ENCODE peak calls at places on chromosomes 7 and 10, in eight cellular contexts. One of them, this sample, is unnamed.
A peak's percentile ranks its signal among the peaks of the same experiment; 100 is the strongest.

GRCh38 chr10:11746883-11747539 is 4.8 kb downstream of the ECHDC3 start:
- DNase-seq in spleen: peak; percentile 27
- DNase-seq in stomach: peak; percentile 61
- DNase-seq in GM23338: no peak
- DNase-seq in Panc1: no peak
- DNase-seq in suprapubic skin: no peak
- DNase-seq in transverse colon: no peak
- DNase-seq in H1: no peak
- DNase-seq in this sample: no peak

GRCh38 chr10:79430946-79431345 is 14.5 kb downstream of the ZCCHC24 start:
- DNase-seq in spleen: peak; percentile 20
- DNase-seq in stomach: no peak
- DNase-seq in GM23338: no peak
- DNase-seq in Panc1: no peak
- DNase-seq in suprapubic skin: no peak
- DNase-seq in transverse colon: no peak
- DNase-seq in H1: no peak
- DNase-seq in this sample: peak; percentile 46

GRCh38 chr10:86298501-86299001 is 68.0 kb downstream of the GRID1 start:
- DNase-seq in spleen: peak; percentile 59
- DNase-seq in stomach: peak; percentile 11
- DNase-seq in GM23338: no peak
- DNase-seq in Panc1: no peak
- DNase-seq in suprapubic skin: peak; percentile 58
- DNase-seq in transverse colon: no peak
- DNase-seq in H1: peak; percentile 43
- DNase-seq in this sample: peak; percentile 50

GRCh38 chr10:32271617-32272016 is 75.3 kb downstream of the EPC1 start:
- DNase-seq in spleen: no peak
- DNase-seq in stomach: no peak
- DNase-seq in GM23338: no peak
- DNase-seq in Panc1: no peak
- DNase-seq in suprapubic skin: no peak
- DNase-seq in transverse colon: no peak
- DNase-seq in H1: no peak
- DNase-seq in this sample: no peak

GRCh38 chr7:80053098-80053497 is 81.5 kb upstream of the GNAI1 start:
- DNase-seq in spleen: no peak
- DNase-seq in stomach: no peak
- DNase-seq in GM23338: peak; percentile 5
- DNase-seq in Panc1: no peak
- DNase-seq in suprapubic skin: no peak
- DNase-seq in transverse colon: no peak
- DNase-seq in H1: no peak
- DNase-seq in this sample: no peak

GRCh38 chr7:123924941-123925340 is at the start of gene SPAM1:
- DNase-seq in spleen: no peak
- DNase-seq in stomach: no peak
- DNase-seq in GM23338: no peak
- DNase-seq in Panc1: no peak
- DNase-seq in suprapubic skin: no peak
- DNase-seq in transverse colon: no peak
- DNase-seq in H1: no peak
- DNase-seq in this sample: no peak

GRCh38 chr10:87505366-87506113 is 847 bp downstream of the MINPP1 start:
- DNase-seq in spleen: peak; percentile 88
- DNase-seq in stomach: peak; percentile 62
- DNase-seq in GM23338: peak; percentile 82
- DNase-seq in Panc1: no peak
- DNase-seq in suprapubic skin: no peak
- DNase-seq in transverse colon: peak; percentile 68
- DNase-seq in H1: no peak
- DNase-seq in this sample: peak; percentile 72

GRCh38 chr10:113553149-113553548 is 296 bp downstream of the HABP2 start:
- DNase-seq in spleen: no peak
- DNase-seq in stomach: no peak
- DNase-seq in GM23338: no peak
- DNase-seq in Panc1: no peak
- DNase-seq in suprapubic skin: no peak
- DNase-seq in transverse colon: no peak
- DNase-seq in H1: no peak
- DNase-seq in this sample: no peak

GRCh38 chr10:131575877-131576276 is 264.4 kb upstream of the TCERG1L start:
- DNase-seq in spleen: no peak
- DNase-seq in stomach: peak; percentile 20
- DNase-seq in GM23338: no peak
- DNase-seq in Panc1: no peak
- DNase-seq in suprapubic skin: no peak
- DNase-seq in transverse colon: no peak
- DNase-seq in H1: no peak
- DNase-seq in this sample: no peak

GRCh38 chr10:109665321-109665720 is 258.0 kb downstream of the XPNPEP1 start:
- DNase-seq in spleen: no peak
- DNase-seq in stomach: no peak
- DNase-seq in GM23338: no peak
- DNase-seq in Panc1: no peak
- DNase-seq in suprapubic skin: no peak
- DNase-seq in transverse colon: no peak
- DNase-seq in H1: no peak
- DNase-seq in this sample: no peak

GRCh38 chr10:31017534-31018361 is 13.9 kb downstream of the ZNF438 start:
- DNase-seq in spleen: no peak
- DNase-seq in stomach: no peak
- DNase-seq in GM23338: no peak
- DNase-seq in Panc1: no peak
- DNase-seq in suprapubic skin: no peak
- DNase-seq in transverse colon: no peak
- DNase-seq in H1: no peak
- DNase-seq in this sample: no peak

GRCh38 chr7:76047305-76047810 is 442 bp downstream of the STYXL1 start:
- DNase-seq in spleen: no peak
- DNase-seq in stomach: no peak
- DNase-seq in GM23338: no peak
- DNase-seq in Panc1: no peak
- DNase-seq in suprapubic skin: no peak
- DNase-seq in transverse colon: no peak
- DNase-seq in H1: no peak
- DNase-seq in this sample: no peak

GRCh38 chr7:41955475-41956243 is 252.8 kb upstream of the INHBA start:
- DNase-seq in spleen: peak; percentile 83
- DNase-seq in stomach: peak; percentile 90
- DNase-seq in GM23338: peak; percentile 69
- DNase-seq in Panc1: no peak
- DNase-seq in suprapubic skin: peak; percentile 95
- DNase-seq in transverse colon: peak; percentile 83
- DNase-seq in H1: peak; percentile 66
- DNase-seq in this sample: peak; percentile 99

GRCh38 chr10:126431816-126432215 is 43.5 kb upstream of the ADAM12 start:
- DNase-seq in spleen: no peak
- DNase-seq in stomach: no peak
- DNase-seq in GM23338: no peak
- DNase-seq in Panc1: no peak
- DNase-seq in suprapubic skin: no peak
- DNase-seq in transverse colon: no peak
- DNase-seq in H1: no peak
- DNase-seq in this sample: no peak

GRCh38 chr10:131195552-131196159 is 115.9 kb downstream of the TCERG1L start:
- DNase-seq in spleen: peak; percentile 61
- DNase-seq in stomach: peak; percentile 22
- DNase-seq in GM23338: no peak
- DNase-seq in Panc1: no peak
- DNase-seq in suprapubic skin: peak; percentile 71
- DNase-seq in transverse colon: no peak
- DNase-seq in H1: peak; percentile 23
- DNase-seq in this sample: peak; percentile 56

GRCh38 chr7:141072548-141073172 is 1.2 kb upstream of the TMEM178B start:
- DNase-seq in spleen: no peak
- DNase-seq in stomach: no peak
- DNase-seq in GM23338: peak; percentile 70
- DNase-seq in Panc1: no peak
- DNase-seq in suprapubic skin: no peak
- DNase-seq in transverse colon: peak; percentile 19
- DNase-seq in H1: peak; percentile 71
- DNase-seq in this sample: peak; percentile 78

GRCh38 chr10:131806646-131807317 is 94.0 kb upstream of the PPP2R2D start:
- DNase-seq in spleen: no peak
- DNase-seq in stomach: peak; percentile 10
- DNase-seq in GM23338: no peak
- DNase-seq in Panc1: no peak
- DNase-seq in suprapubic skin: peak; percentile 38
- DNase-seq in transverse colon: no peak
- DNase-seq in H1: peak; percentile 19
- DNase-seq in this sample: peak; percentile 35

GRCh38 chr7:94332571-94332970 is 62.1 kb upstream of the COL1A2 start:
- DNase-seq in spleen: no peak
- DNase-seq in stomach: no peak
- DNase-seq in GM23338: no peak
- DNase-seq in Panc1: no peak
- DNase-seq in suprapubic skin: no peak
- DNase-seq in transverse colon: no peak
- DNase-seq in H1: no peak
- DNase-seq in this sample: no peak

GRCh38 chr10:88913157-88913556 is 33.1 kb downstream of the STAMBPL1 start:
- DNase-seq in spleen: no peak
- DNase-seq in stomach: no peak
- DNase-seq in GM23338: no peak
- DNase-seq in Panc1: no peak
- DNase-seq in suprapubic skin: no peak
- DNase-seq in transverse colon: no peak
- DNase-seq in H1: no peak
- DNase-seq in this sample: peak; percentile 67

GRCh38 chr10:74035324-74035723 is 37.4 kb downstream of the VCL start:
- DNase-seq in spleen: no peak
- DNase-seq in stomach: no peak
- DNase-seq in GM23338: no peak
- DNase-seq in Panc1: no peak
- DNase-seq in suprapubic skin: no peak
- DNase-seq in transverse colon: no peak
- DNase-seq in H1: no peak
- DNase-seq in this sample: no peak
- H3K27ac ChIP-seq in spleen: peak overlapping the region; percentile 76
- H3K27ac ChIP-seq in stomach: peak overlapping the region; percentile 42
- H3K27ac ChIP-seq in GM23338: no peak overlapping the region
- H3K27ac ChIP-seq in Panc1: no peak overlapping the region
- H3K27ac ChIP-seq in suprapubic skin: no peak overlapping the region
- H3K27ac ChIP-seq in transverse colon: peak overlapping the region; percentile 50
- H3K27ac ChIP-seq in H1: no peak overlapping the region
- H3K27ac ChIP-seq in this sample: peak overlapping the region; percentile 46

DNA sequence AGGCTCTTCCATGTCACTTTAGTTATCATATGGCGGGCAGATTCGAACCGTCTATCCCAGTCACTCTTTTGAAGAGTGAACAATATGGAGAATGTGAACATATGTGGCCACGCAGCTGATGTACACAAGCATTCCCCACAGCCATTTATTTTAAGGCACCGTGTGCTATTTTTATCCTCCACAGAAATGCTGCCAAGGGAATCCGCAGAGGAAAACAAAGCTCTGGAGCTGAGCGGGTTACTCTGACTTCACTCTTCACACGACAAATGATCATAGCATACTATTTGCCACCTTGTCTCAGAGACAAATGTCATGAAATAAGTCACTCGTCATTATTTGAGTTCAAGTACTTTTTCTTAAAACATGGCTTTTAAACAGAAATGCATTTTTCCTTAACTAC is 100.3 kb downstream of the CTBP2 start:
- DNase-seq in spleen: no peak
- DNase-seq in stomach: no peak
- DNase-seq in GM23338: no peak
- DNase-seq in Panc1: no peak
- DNase-seq in suprapubic skin: no peak
- DNase-seq in transverse colon: no peak
- DNase-seq in H1: no peak
- DNase-seq in this sample: no peak
- H3K4me1 ChIP-seq in spleen: peaks cover 100% of the 10 kb centered on the region
- H3K4me1 ChIP-seq in stomach: peaks cover 91% of the 10 kb centered on the region
- H3K4me1 ChIP-seq in GM23338: peaks cover 78% of the 10 kb centered on the region
- H3K4me1 ChIP-seq in Panc1: peaks cover 33% of the 10 kb centered on the region
- H3K4me1 ChIP-seq in suprapubic skin: peaks cover 97% of the 10 kb centered on the region
- H3K4me1 ChIP-seq in transverse colon: peaks cover 86% of the 10 kb centered on the region
- H3K4me1 ChIP-seq in H1: peaks cover 40% of the 10 kb centered on the region
- H3K4me1 ChIP-seq in this sample: peaks cover 100% of the 10 kb centered on the region

DNA sequence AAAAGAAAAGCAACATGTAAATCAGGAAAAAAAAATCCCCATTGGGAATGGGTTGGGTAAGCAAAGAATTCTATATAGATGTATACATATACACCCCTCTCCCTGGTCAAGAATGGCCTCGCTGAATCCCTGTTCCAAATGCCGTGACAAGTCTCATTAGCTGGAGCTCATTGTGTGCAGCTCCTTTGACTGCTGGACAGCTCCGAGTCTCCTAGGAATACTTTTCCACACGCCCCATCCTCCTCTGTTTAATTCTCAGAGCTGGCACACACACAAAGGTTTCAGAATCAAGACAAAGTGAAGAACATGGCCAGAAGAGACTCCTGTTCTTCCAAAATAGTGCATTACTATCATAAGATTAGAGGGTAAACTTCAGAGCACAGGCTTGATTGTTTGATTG is 130.9 kb upstream of the MKLN1 start:
- DNase-seq in spleen: no peak
- DNase-seq in stomach: no peak
- DNase-seq in GM23338: no peak
- DNase-seq in Panc1: no peak
- DNase-seq in suprapubic skin: no peak
- DNase-seq in transverse colon: no peak
- DNase-seq in H1: no peak
- DNase-seq in this sample: no peak
- TF ChIP-seq POLR2AphosphoS5 in spleen: no peak
- TF ChIP-seq POLR2AphosphoS5 in stomach: no peak
- TF ChIP-seq POLR2AphosphoS5 in GM23338: no peak
- TF ChIP-seq POLR2AphosphoS5 in Panc1: no peak
- TF ChIP-seq POLR2AphosphoS5 in suprapubic skin: no peak
- TF ChIP-seq POLR2AphosphoS5 in transverse colon: no peak
- TF ChIP-seq POLR2AphosphoS5 in H1: no peak
- TF ChIP-seq POLR2AphosphoS5 in this sample: no peak

DNA sequence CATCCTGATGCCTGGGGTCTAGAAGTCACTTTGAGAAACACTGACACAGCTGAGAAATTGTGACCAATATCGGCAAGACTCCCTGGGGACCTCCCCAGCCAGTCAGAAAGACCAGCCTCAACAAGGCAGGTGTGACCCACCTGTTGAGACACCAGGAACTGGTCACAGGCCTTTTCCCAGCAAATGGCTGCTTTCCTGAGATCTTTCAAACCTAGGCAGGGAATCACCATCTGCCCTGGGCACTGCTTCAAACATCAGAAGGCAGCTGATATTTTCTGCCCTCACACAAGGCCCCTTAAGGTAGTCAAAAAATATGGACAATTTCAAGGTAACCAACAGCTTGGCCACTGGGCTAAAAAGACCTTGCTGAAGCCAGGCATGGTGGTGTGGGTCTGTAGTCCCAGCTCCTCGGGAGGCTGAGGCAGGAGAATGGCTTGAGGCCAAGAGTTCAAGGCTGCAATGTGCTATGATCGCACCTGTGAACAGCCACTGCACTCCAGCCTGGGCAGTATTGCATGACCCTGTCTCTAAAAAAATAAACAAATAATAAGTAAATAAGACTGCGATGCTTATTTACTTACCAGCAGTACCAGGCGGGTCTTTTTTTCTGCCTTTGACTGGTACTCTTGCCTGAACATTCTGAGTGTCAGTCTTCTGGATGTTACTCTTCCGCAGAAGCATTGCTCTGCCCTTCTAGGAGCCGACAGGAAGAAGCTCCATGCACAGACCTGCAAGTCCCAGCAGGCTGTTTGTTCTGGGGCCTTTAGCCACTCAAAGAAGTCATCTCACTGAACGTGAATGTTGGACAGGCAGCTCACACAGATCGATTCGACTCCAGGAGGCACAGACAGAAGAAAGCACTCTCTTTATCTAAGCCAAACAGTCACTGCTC is 59.7 kb downstream of the SORBS1 start:
- DNase-seq in spleen: no peak
- DNase-seq in stomach: no peak
- DNase-seq in GM23338: no peak
- DNase-seq in Panc1: no peak
- DNase-seq in suprapubic skin: no peak
- DNase-seq in transverse colon: no peak
- DNase-seq in H1: no peak
- DNase-seq in this sample: no peak
- H3K27ac ChIP-seq in spleen: no peak overlapping the region
- H3K27ac ChIP-seq in stomach: peak overlapping the region; percentile 95
- H3K27ac ChIP-seq in GM23338: peak overlapping the region; percentile 4
- H3K27ac ChIP-seq in Panc1: peak overlapping the region; percentile 49
- H3K27ac ChIP-seq in suprapubic skin: no peak overlapping the region
- H3K27ac ChIP-seq in transverse colon: peak overlapping the region; percentile 94
- H3K27ac ChIP-seq in H1: no peak overlapping the region
- H3K27ac ChIP-seq in this sample: peak overlapping the region; percentile 96

This sample was measured in sigmoid colon.